ENCODE peak calls at places on chromosomes 2 and 18, in five cellular contexts. One of them, this sample, is unnamed.

GRCh38 chr18:21740724-21741510 is at the start of gene MIB1:
- DNase-seq in A549: no peak
- DNase-seq in tibial artery: peak
- DNase-seq in breast epithelium: no peak
- DNase-seq in H1: no peak
- DNase-seq in this sample: no peak

GRCh38 chr2:38376346-38376682 is 759 bp downstream of the ATL2 start:
- DNase-seq in A549: peak
- DNase-seq in tibial artery: peak
- DNase-seq in breast epithelium: no peak
- DNase-seq in H1: no peak
- DNase-seq in this sample: no peak

GRCh38 chr2:239277401-239278085 is 123.3 kb downstream of the HDAC4 start:
- DNase-seq in A549: no peak
- DNase-seq in tibial artery: no peak
- DNase-seq in breast epithelium: no peak
- DNase-seq in H1: no peak
- DNase-seq in this sample: no peak

GRCh38 chr18:9913151-9913525 is 678 bp upstream of the VAPA start:
- DNase-seq in A549: no peak
- DNase-seq in tibial artery: no peak
- DNase-seq in breast epithelium: no peak
- DNase-seq in H1: no peak
- DNase-seq in this sample: no peak

GRCh38 chr2:1584691-1585485 is 159.4 kb downstream of the PXDN start:
- DNase-seq in A549: no peak
- DNase-seq in tibial artery: no peak
- DNase-seq in breast epithelium: peak
- DNase-seq in H1: no peak
- DNase-seq in this sample: no peak

GRCh38 chr2:25305197-25305596 is 36.5 kb downstream of the DNMT3A start:
- DNase-seq in A549: no peak
- DNase-seq in tibial artery: no peak
- DNase-seq in breast epithelium: no peak
- DNase-seq in H1: no peak
- DNase-seq in this sample: no peak

GRCh38 chr2:60416221-60417008 is 137.0 kb downstream of the BCL11A start:
- DNase-seq in A549: peak
- DNase-seq in tibial artery: no peak
- DNase-seq in breast epithelium: no peak
- DNase-seq in H1: no peak
- DNase-seq in this sample: no peak

GRCh38 chr18:35973650-35974049 is 1.2 kb downstream of the RMP24 start:
- DNase-seq in A549: no peak
- DNase-seq in tibial artery: no peak
- DNase-seq in breast epithelium: no peak
- DNase-seq in H1: no peak
- DNase-seq in this sample: no peak

GRCh38 chr2:229313591-229313990 is 42.5 kb upstream of the PID1 start:
- DNase-seq in A549: no peak
- DNase-seq in tibial artery: no peak
- DNase-seq in breast epithelium: no peak
- DNase-seq in H1: no peak
- DNase-seq in this sample: no peak

GRCh38 chr2:186903183-186903582 is 54.2 kb upstream of the ZSWIM2 start:
- DNase-seq in A549: no peak
- DNase-seq in tibial artery: no peak
- DNase-seq in breast epithelium: no peak
- DNase-seq in H1: no peak
- DNase-seq in this sample: no peak

GRCh38 chr2:30252723-30253688 is 21.7 kb downstream of the LBH start:
- DNase-seq in A549: peak
- DNase-seq in tibial artery: peak
- DNase-seq in breast epithelium: no peak
- DNase-seq in H1: no peak
- DNase-seq in this sample: peak

GRCh38 chr18:4096501-4096900 is 358.6 kb downstream of the DLGAP1 start:
- DNase-seq in A549: peak
- DNase-seq in tibial artery: no peak
- DNase-seq in breast epithelium: no peak
- DNase-seq in H1: no peak
- DNase-seq in this sample: no peak

GRCh38 chr2:119490653-119491195 is 33.6 kb downstream of the SCTR start:
- DNase-seq in A549: no peak
- DNase-seq in tibial artery: peak
- DNase-seq in breast epithelium: no peak
- DNase-seq in H1: no peak
- DNase-seq in this sample: no peak

GRCh38 chr2:167140330-167140729 is 252.1 kb downstream of the XIRP2 start:
- DNase-seq in A549: no peak
- DNase-seq in tibial artery: no peak
- DNase-seq in breast epithelium: no peak
- DNase-seq in H1: no peak
- DNase-seq in this sample: no peak

GRCh38 chr2:200435379-200435778 is 74.5 kb downstream of the KCTD18 start:
- DNase-seq in A549: no peak
- DNase-seq in tibial artery: no peak
- DNase-seq in breast epithelium: no peak
- DNase-seq in H1: no peak
- DNase-seq in this sample: no peak

GRCh38 chr2:128693630-128694029 is 375.0 kb upstream of the HS6ST1 start:
- DNase-seq in A549: no peak
- DNase-seq in tibial artery: peak
- DNase-seq in breast epithelium: no peak
- DNase-seq in H1: no peak
- DNase-seq in this sample: peak

GRCh38 chr2:54673501-54673998 is 49.9 kb upstream of the EML6 start:
- DNase-seq in A549: no peak
- DNase-seq in tibial artery: peak
- DNase-seq in breast epithelium: peak
- DNase-seq in H1: no peak
- DNase-seq in this sample: peak

GRCh38 chr18:24982831-24983230 is 369.1 kb downstream of the ZNF521 start:
- DNase-seq in A549: no peak
- DNase-seq in tibial artery: no peak
- DNase-seq in breast epithelium: no peak
- DNase-seq in H1: no peak
- DNase-seq in this sample: no peak

GRCh38 chr18:67302043-67302442 is 214.5 kb downstream of the DSEL start:
- DNase-seq in A549: no peak
- DNase-seq in tibial artery: no peak
- DNase-seq in breast epithelium: no peak
- DNase-seq in H1: no peak
- DNase-seq in this sample: no peak

GRCh38 chr2:52113338-52113737 is 1081.4 kb upstream of the NRXN1 start:
- DNase-seq in A549: no peak
- DNase-seq in tibial artery: no peak
- DNase-seq in breast epithelium: no peak
- DNase-seq in H1: no peak
- DNase-seq in this sample: no peak

GRCh38 chr2:179422037-179422643 is 157.5 kb upstream of the SESTD1 start:
- DNase-seq in A549: peak
- DNase-seq in tibial artery: peak
- DNase-seq in breast epithelium: peak
- DNase-seq in H1: peak
- DNase-seq in this sample: peak

GRCh38 chr18:79678665-79679551 is 695 bp upstream of the CTDP1 start:
- DNase-seq in A549: peak
- DNase-seq in tibial artery: peak
- DNase-seq in breast epithelium: peak
- DNase-seq in H1: peak
- DNase-seq in this sample: peak

GRCh38 chr18:79679552-79680099 is at the start of gene CTDP1:
- DNase-seq in A549: peak
- DNase-seq in tibial artery: peak
- DNase-seq in breast epithelium: peak
- DNase-seq in H1: peak
- DNase-seq in this sample: peak

GRCh38 chr18:79680891-79681339 is 1.3 kb downstream of the CTDP1 start:
- DNase-seq in A549: no peak
- DNase-seq in tibial artery: peak
- DNase-seq in breast epithelium: no peak
- DNase-seq in H1: no peak
- DNase-seq in this sample: no peak

GRCh38 chr18:79681484-79682387 is 2.1 kb downstream of the CTDP1 start:
- DNase-seq in A549: no peak
- DNase-seq in tibial artery: peak
- DNase-seq in breast epithelium: no peak
- DNase-seq in H1: no peak
- DNase-seq in this sample: no peak

DNA sequence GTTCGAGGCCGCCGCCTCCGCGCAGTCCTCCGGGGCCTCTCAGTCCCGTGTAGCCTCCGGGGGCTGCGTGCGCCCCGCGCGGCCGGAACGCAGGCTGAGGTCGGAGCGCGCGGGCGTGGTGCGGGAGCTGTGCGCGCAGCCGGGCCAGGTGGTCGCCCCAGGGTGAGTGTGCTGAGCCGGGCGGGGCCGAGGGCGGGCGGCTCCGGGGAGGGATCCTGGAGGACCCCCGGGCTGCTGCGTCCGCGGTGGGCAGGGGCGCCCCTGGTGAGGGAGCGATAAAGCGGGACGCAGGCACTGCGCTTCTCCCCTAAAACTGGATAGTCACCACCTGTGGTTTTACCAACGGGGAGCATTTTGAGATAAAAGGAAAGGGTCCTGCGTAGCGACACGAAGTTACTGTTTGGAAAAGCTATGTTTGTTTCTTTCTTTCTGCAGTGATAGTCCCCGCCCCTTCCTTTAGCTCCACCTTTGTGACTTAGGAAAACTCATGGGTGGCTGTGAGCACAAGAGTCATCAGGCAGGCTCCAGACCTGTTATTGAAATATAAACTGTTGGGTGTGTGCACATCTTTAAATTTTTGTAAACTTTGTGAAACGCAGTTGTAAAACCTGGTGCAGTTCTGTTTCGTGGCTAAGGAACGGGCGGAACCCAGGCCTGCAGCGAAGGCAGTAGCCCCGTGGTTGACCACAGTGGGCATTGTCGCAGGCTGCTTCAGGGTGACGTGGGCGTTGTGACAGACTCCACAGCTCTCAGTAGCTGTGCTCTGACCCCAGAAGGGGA is 687 bp downstream of the CTDP1 start:
- DNase-seq in A549: peak
- DNase-seq in tibial artery: peak
- DNase-seq in breast epithelium: no peak
- DNase-seq in H1: no peak
- DNase-seq in this sample: no peak
- H3K27ac ChIP-seq in A549: peak
- H3K27ac ChIP-seq in tibial artery: peak
- H3K27ac ChIP-seq in breast epithelium: peak
- H3K27ac ChIP-seq in H1: peak
- H3K27ac ChIP-seq in this sample: no peak

GRCh38 chr2:61460168-61460567 is 10.7 kb downstream of the USP34 start:
- DNase-seq in A549: peak
- DNase-seq in tibial artery: no peak
- DNase-seq in breast epithelium: no peak
- DNase-seq in H1: no peak
- DNase-seq in this sample: no peak
- H3K27ac ChIP-seq in A549: peak
- H3K27ac ChIP-seq in tibial artery: no peak
- H3K27ac ChIP-seq in breast epithelium: no peak
- H3K27ac ChIP-seq in H1: no peak
- H3K27ac ChIP-seq in this sample: no peak

GRCh38 chr2:241871538-241872312 is 2.2 kb downstream of the RTP5 start:
- DNase-seq in A549: no peak
- DNase-seq in tibial artery: no peak
- DNase-seq in breast epithelium: no peak
- DNase-seq in H1: no peak
- DNase-seq in this sample: no peak
- H3K27ac ChIP-seq in A549: no peak
- H3K27ac ChIP-seq in tibial artery: no peak
- H3K27ac ChIP-seq in breast epithelium: no peak
- H3K27ac ChIP-seq in H1: no peak
- H3K27ac ChIP-seq in this sample: no peak

GRCh38 chr18:12031181-12031580 is 49.9 kb downstream of the IMPA2 start:
- DNase-seq in A549: no peak
- DNase-seq in tibial artery: no peak
- DNase-seq in breast epithelium: no peak
- DNase-seq in H1: no peak
- DNase-seq in this sample: no peak
- H3K27ac ChIP-seq in A549: no peak
- H3K27ac ChIP-seq in tibial artery: no peak
- H3K27ac ChIP-seq in breast epithelium: no peak
- H3K27ac ChIP-seq in H1: no peak
- H3K27ac ChIP-seq in this sample: no peak

GRCh38 chr18:57787068-57787682 is 15.9 kb downstream of the ATP8B1 start:
- DNase-seq in A549: no peak
- DNase-seq in tibial artery: no peak
- DNase-seq in breast epithelium: no peak
- DNase-seq in H1: no peak
- DNase-seq in this sample: no peak

GRCh38 chr18:57791192-57791591 is 11.9 kb downstream of the ATP8B1 start:
- DNase-seq in A549: no peak
- DNase-seq in tibial artery: no peak
- DNase-seq in breast epithelium: no peak
- DNase-seq in H1: no peak
- DNase-seq in this sample: no peak

GRCh38 chr18:57790316-57790715 is 12.8 kb downstream of the ATP8B1 start:
- DNase-seq in A549: no peak
- DNase-seq in tibial artery: no peak
- DNase-seq in breast epithelium: no peak
- DNase-seq in H1: no peak
- DNase-seq in this sample: no peak

GRCh38 chr18:57789759-57790158 is 13.4 kb downstream of the ATP8B1 start:
- DNase-seq in A549: peak
- DNase-seq in tibial artery: no peak
- DNase-seq in breast epithelium: no peak
- DNase-seq in H1: no peak
- DNase-seq in this sample: no peak

DNA sequence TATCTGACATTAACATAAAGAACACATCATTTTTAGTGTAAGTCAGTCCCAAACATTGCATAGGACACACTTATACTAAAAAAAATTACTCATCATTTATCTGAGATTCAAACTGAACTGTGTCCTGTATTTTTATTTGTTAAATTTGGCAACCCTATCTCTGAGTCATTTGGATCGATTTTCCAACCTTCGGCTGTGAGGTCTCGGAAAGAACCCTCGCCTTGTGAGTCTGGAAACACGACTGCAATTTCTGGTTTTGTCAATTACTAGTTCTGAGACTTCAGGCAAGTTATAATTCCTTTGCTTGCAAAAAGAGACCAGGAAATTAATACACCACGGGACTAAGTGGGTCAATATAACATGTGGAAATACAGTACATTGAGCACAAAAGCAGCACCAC is 14.0 kb downstream of the ATP8B1 start:
- DNase-seq in A549: no peak
- DNase-seq in tibial artery: no peak
- DNase-seq in breast epithelium: no peak
- DNase-seq in H1: no peak
- DNase-seq in this sample: no peak
- H3K27ac ChIP-seq in A549: peak
- H3K27ac ChIP-seq in tibial artery: peak
- H3K27ac ChIP-seq in breast epithelium: peak
- H3K27ac ChIP-seq in H1: no peak
- H3K27ac ChIP-seq in this sample: peak

GRCh38 chr18:23227729-23228075 is 92.4 kb downstream of the CABLES1 start:
- DNase-seq in A549: no peak
- DNase-seq in tibial artery: no peak
- DNase-seq in breast epithelium: no peak
- DNase-seq in H1: no peak
- DNase-seq in this sample: no peak
- H3K27ac ChIP-seq in A549: no peak
- H3K27ac ChIP-seq in tibial artery: peak
- H3K27ac ChIP-seq in breast epithelium: peak
- H3K27ac ChIP-seq in H1: no peak
- H3K27ac ChIP-seq in this sample: peak

This sample was measured in right atrium auricular region.